ENCODE peak calls at places on chromosomes 4 and X, in eight cellular contexts. N, E, Z, X, K, T, H and C are unnamed samples.

GRCh38 chr4:39337841-39338240 is 28.3 kb downstream of the RFC1 start:
- DNase-seq in Z (no peak), T (no peak), N (no peak), K (no peak), H (no peak), X (no peak), E (no peak), C (no peak)

GRCh38 chr4:115655626-115656025 is 542.2 kb upstream of the NDST4 start:
- DNase-seq in H (no peak), K (no peak), E (no peak), T (no peak), X (no peak), N (no peak), Z (no peak), C (no peak)

GRCh38 chrX:29724316-29724715 is 491.0 kb upstream of the MAGEB2 start:
- DNase-seq in N (no peak), E (no peak), Z (peak), X (no peak), H (no peak), K (no peak), T (no peak), C (no peak)

GRCh38 chr4:17535906-17536305 is 20.9 kb downstream of the CLRN2 start:
- DNase-seq in E (no peak), N (no peak), H (no peak), K (no peak), X (no peak), T (no peak), Z (peak), C (no peak)

GRCh38 chr4:142369141-142369540 is 477.0 kb downstream of the INPP4B start:
- DNase-seq in Z (no peak), E (no peak), K (no peak), N (no peak), H (no peak), X (no peak), T (no peak), C (no peak)

GRCh38 chr4:87108142-87108546 is 112.3 kb downstream of the KLHL8 start:
- DNase-seq in T (peak), N (no peak), H (peak), X (no peak), Z (no peak), K (no peak), E (no peak), C (peak)

GRCh38 chrX:51837926-51838325 is 55.5 kb upstream of the MAGED1 start:
- DNase-seq in H (peak), E (no peak), N (no peak), Z (no peak), K (peak), T (no peak), X (peak), C (no peak)

GRCh38 chr4:148245015-148245414 is 197.2 kb downstream of the NR3C2 start:
- DNase-seq in E (no peak), X (no peak), Z (no peak), N (no peak), K (no peak), T (no peak), H (no peak), C (no peak)

GRCh38 chr4:182188622-182189021 is 54.6 kb upstream of the TENM3 start:
- DNase-seq in K (no peak), H (no peak), E (no peak), N (no peak), X (no peak), Z (no peak), T (no peak), C (no peak)

GRCh38 chr4:140611854-140612253 is 43.1 kb upstream of the UCP1 start:
- DNase-seq in T (no peak), X (no peak), H (no peak), Z (no peak), E (no peak), N (no peak), K (no peak), C (peak)

GRCh38 chr4:56250801-56251200 is 136.5 kb downstream of the AASDH start:
- DNase-seq in H (no peak), X (no peak), N (no peak), Z (no peak), T (no peak), E (no peak), K (no peak), C (no peak)

GRCh38 chr4:4655011-4655410 is 113.2 kb upstream of the STX18 start:
- DNase-seq in H (no peak), Z (no peak), E (no peak), X (no peak), N (no peak), K (no peak), T (no peak), C (no peak)

GRCh38 chr4:33302298-33302697 is 2582.1 kb downstream of the PCDH7 start:
- DNase-seq in X (no peak), E (no peak), T (no peak), H (no peak), Z (no peak), N (no peak), K (no peak), C (no peak)

GRCh38 chr4:5128569-5128968 is 77.3 kb downstream of the STK32B start:
- DNase-seq in E (no peak), X (no peak), T (no peak), N (no peak), K (no peak), H (no peak), Z (no peak), C (no peak)

GRCh38 chr4:111066447-111066846 is 443.6 kb upstream of the PITX2 start:
- DNase-seq in X (no peak), K (no peak), E (no peak), N (no peak), Z (no peak), T (no peak), H (no peak), C (no peak)

GRCh38 chrX:75084757-75085156 is 71.3 kb downstream of the ABCB7 start:
- DNase-seq in X (no peak), K (no peak), Z (no peak), E (no peak), H (no peak), N (no peak), T (no peak), C (no peak)

GRCh38 chrX:42948723-42949122 is 170.8 kb upstream of the PPP1R2C start:
- DNase-seq in T (no peak), K (no peak), H (no peak), E (peak), X (no peak), N (no peak), Z (no peak), C (no peak)
- H3K4me3 ChIP-seq in T (no peak), K (no peak), H (no peak), E (no peak), X (no peak), N (no peak), Z (no peak), C (no peak)

DNA sequence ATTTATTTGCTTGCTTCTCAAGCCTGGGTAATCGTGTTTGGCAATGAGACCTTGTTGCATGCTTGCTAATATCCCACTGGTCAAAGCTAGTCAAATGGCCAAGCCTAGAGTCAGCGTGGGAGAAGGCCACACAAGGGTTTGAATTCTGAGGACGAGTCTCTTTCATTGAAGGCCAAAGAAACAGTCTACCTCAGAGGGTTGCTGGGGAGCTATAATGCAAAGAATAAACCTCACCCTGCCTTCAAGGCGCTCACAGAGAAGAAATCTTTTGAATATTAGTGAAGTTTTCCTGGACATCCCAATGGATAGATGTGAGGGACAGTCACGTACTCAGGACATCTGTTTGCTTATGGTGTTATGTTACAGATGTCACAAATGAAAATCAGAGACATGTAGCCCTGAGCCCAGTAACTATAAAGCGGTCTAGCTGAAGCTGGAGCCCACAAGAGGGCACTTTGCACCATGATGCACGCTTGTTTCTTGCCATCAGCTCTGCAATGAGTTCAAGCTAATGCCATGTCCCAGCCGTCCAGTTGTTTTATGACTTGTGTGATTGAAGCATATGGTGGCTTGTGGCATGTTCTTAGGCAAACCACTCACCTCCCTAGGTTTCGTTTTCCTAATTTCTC is 1.1 kb upstream of the TLR3 start:
- DNase-seq in K (peak), Z (peak), N (peak), E (peak), X (peak), T (no peak), H (peak), C (peak)
- TF ChIP-seq CTCF in K (peak), Z (peak), N (peak), E (peak), X (peak), T (peak), H (no peak), C (peak)

GRCh38 chrX:124217289-124218251 is 114.9 kb upstream of the TEX13D start:
- DNase-seq in N (no peak), X (no peak), T (no peak), H (peak), K (no peak), E (peak), Z (peak), C (peak)
- H3K4me3 ChIP-seq in N (no peak), X (no peak), T (no peak), H (no peak), K (no peak), E (peak), Z (no peak), C (no peak)

GRCh38 chr4:163694385-163694784 is 199.9 kb downstream of the TMA16 start:
- DNase-seq in E (no peak), K (no peak), X (no peak), N (no peak), Z (no peak), H (no peak), T (no peak), C (peak)
- TF ChIP-seq CTCF in E (peak), K (no peak), X (no peak), N (no peak), Z (no peak), H (no peak), T (no peak), C (no peak)

DNA sequence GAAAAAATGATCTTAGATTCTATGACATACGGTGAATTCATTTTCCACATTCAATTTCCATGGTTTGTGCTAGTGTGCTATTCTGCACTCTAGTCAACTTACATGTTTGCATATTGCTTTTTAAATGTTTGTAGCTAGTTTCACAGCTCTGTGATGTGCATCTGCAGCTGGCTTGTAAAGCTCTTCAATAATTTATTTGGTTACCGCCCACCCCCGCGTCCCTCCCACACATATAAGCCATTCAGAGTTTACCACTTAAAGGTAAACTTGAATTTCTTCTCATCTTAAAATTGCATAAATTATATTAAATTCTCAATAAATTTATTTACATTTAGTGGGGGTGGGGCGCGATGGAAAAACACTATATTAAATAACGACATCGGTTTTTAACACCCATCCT is 291 bp upstream of the NBDY start:
- DNase-seq in H (peak), N (no peak), T (peak), X (no peak), Z (peak), K (peak), E (no peak), C (no peak)
- H3K4me3 ChIP-seq in H (peak), N (peak), T (peak), X (peak), Z (peak), K (no peak), E (peak), C (peak)

GRCh38 chr4:123386608-123387007 is 10.0 kb upstream of the SPRY1 start:
- DNase-seq in N (no peak), H (no peak), X (no peak), E (no peak), T (no peak), Z (no peak), K (no peak), C (peak)

GRCh38 chr4:123393696-123394095 is 2.9 kb upstream of the SPRY1 start:
- DNase-seq in Z (no peak), N (no peak), H (no peak), E (no peak), T (no peak), K (no peak), X (no peak), C (no peak)

GRCh38 chr4:123396294-123397275 is at the start of gene SPRY1:
- DNase-seq in T (peak), H (peak), Z (peak), K (peak), X (peak), N (peak), E (peak), C (peak)

DNA sequence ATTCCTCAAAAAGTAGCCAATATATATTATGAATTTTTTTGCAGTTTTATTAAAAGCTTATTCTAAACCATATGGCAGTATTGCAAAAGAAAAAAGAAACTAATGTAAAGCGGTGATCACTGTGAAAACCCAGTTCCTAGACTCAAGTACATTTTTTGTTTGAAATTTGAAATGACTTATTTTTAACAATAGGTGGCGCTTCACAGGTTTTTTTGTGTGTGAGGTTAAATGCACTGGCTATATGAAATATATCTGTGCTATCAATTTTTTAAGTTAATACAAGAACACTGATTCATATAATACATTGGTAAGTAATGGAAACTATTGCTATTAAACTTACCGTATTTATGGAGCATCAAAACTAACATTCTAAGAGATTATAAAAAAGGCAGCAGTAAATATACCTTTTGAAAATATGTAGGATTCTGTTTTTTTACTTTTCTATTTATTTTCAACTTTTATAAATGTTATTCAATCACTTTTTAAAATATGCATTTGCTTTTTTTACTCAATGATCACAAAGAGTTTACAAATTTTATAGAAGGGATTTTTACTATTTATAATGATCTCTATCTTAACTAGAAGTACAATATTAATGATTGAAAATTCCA is 5.6 kb upstream of the SPRY1 start:
- DNase-seq in T (no peak), X (no peak), Z (peak), N (no peak), K (no peak), H (no peak), E (no peak), C (peak)
- TF ChIP-seq CTCF in T (peak), X (peak), Z (peak), N (peak), K (peak), H (peak), E (peak), C (peak)

GRCh38 chr4:157763490-157763889 is 409.3 kb downstream of the GASK1B start:
- DNase-seq in K (no peak), E (no peak), H (no peak), X (no peak), Z (no peak), T (no peak), N (no peak), C (no peak)

GRCh38 chr4:157768419-157768818 is 404.4 kb downstream of the GASK1B start:
- DNase-seq in E (no peak), K (no peak), H (no peak), Z (no peak), N (no peak), T (no peak), X (no peak), C (no peak)
- H3K4me3 ChIP-seq in E (no peak), K (no peak), H (no peak), Z (no peak), N (no peak), T (no peak), X (no peak), C (no peak)

GRCh38 chr4:158715787-158716186 is 7.4 kb downstream of the PPID start:
- DNase-seq in N (no peak), X (no peak), Z (no peak), H (no peak), K (no peak), T (no peak), E (no peak), C (no peak)

GRCh38 chr4:158714937-158715336 is 8.3 kb downstream of the PPID start:
- DNase-seq in H (no peak), T (no peak), N (no peak), Z (no peak), E (no peak), X (no peak), K (no peak), C (no peak)

GRCh38 chr4:158710814-158711213 is 12.4 kb downstream of the PPID start:
- DNase-seq in Z (no peak), X (no peak), H (no peak), E (no peak), N (no peak), T (no peak), K (no peak), C (no peak)
- TF ChIP-seq CTCF in Z (no peak), X (no peak), H (no peak), E (peak), N (no peak), T (no peak), K (no peak), C (no peak)